ENCODE peak calls at places on chromosomes 7 and 10, in six cellular contexts. R, F, A, O, X and U are unnamed samples.

GRCh38 chr10:3714526-3714925 is 70.5 kb downstream of the KLF6 start:
- DNase-seq in X (no peak), A (no peak), F (no peak), O (no peak), R (no peak), U (no peak)

GRCh38 chr10:86070278-86070677 is 296.3 kb downstream of the GRID1 start:
- DNase-seq in F (peak), A (no peak), O (no peak), R (no peak), X (no peak), U (no peak)

GRCh38 chr10:94002156-94002555 is 8.4 kb downstream of the PLCE1 start:
- DNase-seq in X (no peak), A (no peak), F (no peak), R (no peak), O (no peak), U (peak)

GRCh38 chr7:127833641-127834040 is 181.6 kb downstream of the SND1 start:
- DNase-seq in F (no peak), R (no peak), O (no peak), X (no peak), A (no peak), U (no peak)

GRCh38 chr7:4282434-4283223 is 399.5 kb upstream of the FOXK1 start:
- DNase-seq in F (peak), A (peak), X (no peak), O (no peak), R (no peak), U (no peak)

GRCh38 chr7:95478139-95479037 is 7.4 kb upstream of the ASB4 start:
- DNase-seq in R (no peak), X (no peak), F (no peak), O (no peak), A (no peak), U (no peak)

GRCh38 chr10:100872034-100872791 is 40.5 kb upstream of the SLF2 start:
- DNase-seq in R (no peak), A (no peak), F (no peak), O (no peak), X (no peak), U (no peak)

GRCh38 chr7:47253650-47254080 is 328.2 kb downstream of the TNS3 start:
- DNase-seq in F (no peak), O (peak), X (no peak), R (peak), A (peak), U (peak)

DNA sequence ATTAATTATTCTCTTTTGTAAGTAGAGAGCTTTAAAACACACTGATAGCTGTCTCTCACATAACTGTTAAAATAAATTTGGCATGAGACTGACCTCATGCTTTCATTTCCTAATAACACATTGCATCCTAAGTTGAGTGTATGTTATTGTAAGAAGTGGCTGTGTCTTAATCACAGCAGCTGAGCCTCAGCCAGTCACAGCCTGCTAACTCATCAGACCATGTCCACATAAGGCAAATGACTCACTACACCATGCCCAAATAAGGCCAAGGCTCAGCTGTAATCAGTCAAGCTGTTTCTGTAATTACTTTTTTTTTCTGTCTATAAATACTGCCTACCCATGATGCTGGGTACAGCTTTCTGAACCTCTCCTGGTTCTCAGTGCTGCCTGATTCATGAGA is 860.9 kb downstream of the XPNPEP1 start:
- DNase-seq in X (no peak), A (peak), F (no peak), O (no peak), R (no peak), U (no peak)
- H3K4me3 ChIP-seq in X (no peak), A (no peak), F (no peak), O (no peak), R (no peak), U (no peak)

DNA sequence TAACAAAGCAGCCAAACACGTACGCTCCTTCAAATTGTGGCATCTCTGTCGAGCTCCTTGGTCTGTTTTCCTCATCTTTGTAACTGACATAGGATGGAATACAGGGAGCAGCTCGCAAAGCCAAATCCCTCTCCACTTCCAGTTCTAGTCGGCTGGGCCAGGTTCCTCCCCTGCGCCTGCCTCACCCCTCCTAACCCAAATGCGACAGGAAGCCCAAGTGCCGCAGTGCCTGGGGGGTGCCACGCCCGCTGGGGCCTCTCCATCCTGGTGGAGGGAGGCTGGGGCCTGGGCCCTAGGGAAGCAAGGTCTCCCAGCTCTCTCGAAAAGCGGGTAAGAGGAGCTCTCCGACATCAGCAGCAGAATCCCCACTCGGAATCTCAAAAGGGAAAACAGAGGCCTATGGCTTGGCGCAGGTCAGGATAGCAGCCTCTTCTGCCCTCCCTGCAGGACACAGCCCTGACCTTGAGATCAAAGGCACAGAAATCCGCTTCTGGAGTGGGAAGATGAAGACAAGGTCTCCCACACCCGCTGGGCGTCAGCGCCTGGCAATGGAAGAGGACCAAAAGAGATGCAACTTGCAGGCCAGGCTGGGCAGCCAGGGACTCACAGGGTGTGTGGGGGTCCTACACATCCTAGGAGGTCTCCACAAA is 165.8 kb downstream of the NRF1 start:
- DNase-seq in O (no peak), X (no peak), R (no peak), A (no peak), F (no peak), U (no peak)
- H3K4me3 ChIP-seq in O (no peak), X (no peak), R (no peak), A (no peak), F (no peak), U (no peak)

DNA sequence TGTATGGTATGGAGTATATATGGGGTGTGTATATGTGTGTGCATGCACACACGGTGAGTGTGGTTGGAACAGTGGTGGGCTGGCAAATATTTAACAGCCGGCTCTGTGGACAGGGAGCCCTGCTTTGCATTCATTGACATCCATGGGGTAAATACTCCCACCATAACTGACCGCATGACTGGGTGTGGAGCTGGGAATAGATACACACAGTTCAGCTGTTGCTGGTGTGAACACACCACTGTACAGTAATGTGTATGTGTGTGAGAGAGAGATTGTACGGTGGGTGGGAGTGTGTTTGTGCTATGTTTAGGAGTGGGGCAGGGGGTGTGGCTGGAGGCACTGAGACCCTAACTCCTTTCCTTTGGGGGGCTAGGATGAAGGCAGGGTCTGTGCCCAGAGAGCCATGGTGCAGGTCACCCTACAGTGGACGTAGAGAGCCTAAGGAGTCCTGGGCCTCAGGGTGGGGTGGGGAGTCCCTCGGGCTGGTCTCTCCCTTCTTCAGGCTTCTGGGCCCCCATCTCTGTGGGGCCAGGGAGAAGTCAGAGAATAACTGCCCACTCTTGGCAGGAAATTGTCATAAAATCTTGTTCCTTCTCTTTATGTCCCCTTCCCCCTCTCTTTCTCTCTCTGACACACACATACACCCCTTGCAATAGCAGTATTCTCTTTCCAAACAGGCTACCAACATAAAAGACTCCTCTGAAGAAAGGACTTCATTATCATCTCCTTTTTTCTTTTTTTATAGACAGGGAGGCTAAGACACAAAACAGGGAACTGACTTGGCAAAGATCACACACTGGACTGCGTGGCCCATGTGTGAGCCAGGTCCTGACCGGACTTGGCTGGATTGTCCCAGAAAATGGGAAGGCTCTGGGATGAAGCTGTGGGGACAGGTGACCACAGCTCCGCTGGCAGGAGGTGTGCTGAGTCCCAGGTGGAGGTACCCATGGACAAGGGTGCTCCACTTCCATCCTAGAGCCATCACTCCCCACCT is 3.2 kb downstream of the SFRP5 start:
- DNase-seq in R (no peak), O (no peak), A (no peak), F (no peak), X (no peak), U (no peak)
- H3K4me3 ChIP-seq in R (peak), O (no peak), A (no peak), F (no peak), X (no peak), U (no peak)

DNA sequence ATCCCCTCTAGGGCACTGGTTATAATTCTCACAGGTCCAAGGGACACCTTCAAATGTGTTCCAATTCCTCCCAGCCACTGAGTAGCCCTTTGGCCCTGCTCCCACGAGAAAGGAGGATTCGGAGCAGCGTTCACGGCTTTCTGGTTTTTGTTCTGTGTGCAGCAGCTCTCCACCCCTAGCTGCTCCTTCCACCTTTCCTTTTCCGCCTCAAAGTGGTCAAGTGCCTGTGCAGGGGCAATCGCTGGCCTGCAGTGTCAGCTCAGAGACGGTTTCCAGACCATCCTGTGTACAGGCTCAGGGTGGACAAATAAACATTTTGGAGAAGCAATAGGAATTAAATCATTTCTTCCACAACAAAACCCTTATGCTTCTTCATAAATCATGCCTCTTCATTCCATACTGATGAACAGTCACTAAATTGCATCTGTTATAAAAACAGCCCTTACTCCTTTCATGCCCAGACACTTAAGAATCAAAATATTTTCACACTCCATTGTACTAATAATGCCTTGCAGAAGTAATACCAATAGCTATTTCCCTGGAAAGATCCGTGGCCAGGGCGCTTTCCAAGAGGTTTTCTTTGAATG is 1.1 kb downstream of the KIAA1549 start:
- DNase-seq in F (peak), R (no peak), X (no peak), A (no peak), O (no peak), U (no peak)
- H3K4me3 ChIP-seq in F (peak), R (peak), X (peak), A (peak), O (peak), U (peak)

GRCh38 chr10:17214486-17214885 is 13.0 kb upstream of the TRDMT1 start:
- DNase-seq in R (no peak), X (no peak), F (no peak), O (no peak), A (no peak), U (no peak)

GRCh38 chr10:17216217-17216900 is 11.7 kb upstream of the VIM start:
- DNase-seq in R (no peak), F (peak), A (peak), O (peak), X (no peak), U (no peak)

GRCh38 chr10:17215782-17216122 is 12.3 kb upstream of the VIM start:
- DNase-seq in A (no peak), O (no peak), R (no peak), X (no peak), F (no peak), U (no peak)

GRCh38 chr10:17213646-17214349 is 12.3 kb upstream of the TRDMT1 start:
- DNase-seq in O (no peak), F (no peak), A (no peak), X (no peak), R (no peak), U (no peak)

DNA sequence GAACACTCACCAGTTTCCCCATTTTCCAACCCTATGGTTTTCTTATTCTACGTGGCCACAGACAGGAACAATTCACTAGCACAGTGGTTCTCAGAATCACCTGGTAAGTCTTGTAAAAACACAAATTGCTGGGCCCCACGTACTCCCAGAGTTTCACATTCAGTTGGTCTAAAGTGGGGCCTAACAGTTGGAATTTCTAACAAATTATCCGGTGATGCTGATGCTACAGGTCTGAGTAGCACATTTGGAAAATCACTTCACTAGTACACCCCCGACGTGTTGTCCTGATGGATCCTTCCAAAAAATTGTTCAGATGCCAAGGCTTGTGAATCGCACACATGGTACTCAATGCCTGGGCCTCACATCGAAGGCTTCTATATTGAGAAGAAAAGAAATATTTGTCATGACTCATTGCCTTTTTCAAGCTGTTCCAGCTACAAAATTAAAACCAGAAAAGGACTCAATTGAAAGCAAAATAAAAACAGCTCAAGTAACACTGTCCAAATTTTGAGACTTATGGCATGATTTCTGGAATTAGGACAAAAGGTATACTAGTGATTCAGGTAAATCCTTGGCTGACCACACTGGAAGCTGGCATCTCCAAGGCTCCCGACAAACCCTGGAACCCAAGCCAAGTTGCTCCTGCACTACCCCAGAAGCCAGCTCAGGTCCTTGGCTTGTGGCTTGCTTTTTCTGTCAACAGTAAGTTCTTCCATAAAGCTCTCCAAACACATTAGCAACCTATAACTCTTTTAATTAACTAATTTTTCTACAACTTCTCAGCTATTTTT is 12.9 kb upstream of the VIM start:
- DNase-seq in O (peak), X (no peak), R (no peak), A (no peak), F (peak), U (no peak)
- H3K4me3 ChIP-seq in O (no peak), X (no peak), R (peak), A (no peak), F (peak), U (no peak)